ENCODE peak calls at places on chromosome 13, in seven cellular contexts. M, E, R, S, K, B and I are unnamed samples.

GRCh38 chr13:28499579-28499978 is 4.7 kb upstream of the FLT1 start:
- DNase-seq in M (no peak), E (no peak), R (no peak), S (no peak), K (no peak), B (no peak), I (no peak)

GRCh38 chr13:80215368-80215767 is 125.6 kb downstream of the SPRY2 start:
- DNase-seq in M (no peak), E (no peak), R (no peak), S (peak; percentile 39), K (no peak), B (no peak), I (no peak)

GRCh38 chr13:111115841-111116500 is 861 bp downstream of the ARHGEF7 start:
- DNase-seq in M (no peak), E (no peak), R (peak; percentile 86), S (peak; percentile 86), K (peak; percentile 30), B (no peak), I (peak; percentile 29)

GRCh38 chr13:58343081-58343480 is 711.5 kb downstream of the PCDH17 start:
- DNase-seq in M (no peak), E (peak; percentile 6), R (no peak), S (peak; percentile 4), K (no peak), B (no peak), I (no peak)

GRCh38 chr13:48621056-48621455 is 32.7 kb upstream of the CYSLTR2 start:
- DNase-seq in M (no peak), E (no peak), R (no peak), S (peak; percentile 21), K (no peak), B (no peak), I (no peak)

GRCh38 chr13:20448470-20448869 is 77.2 kb downstream of the CRYL1 start:
- DNase-seq in M (no peak), E (no peak), R (no peak), S (no peak), K (no peak), B (no peak), I (no peak)

GRCh38 chr13:95540848-95541247 is 11.7 kb upstream of the CLDN10 start:
- DNase-seq in M (no peak), E (no peak), R (no peak), S (no peak), K (no peak), B (no peak), I (no peak)

GRCh38 chr13:102839462-102839861 is 6.4 kb upstream of the ERCC5 start:
- DNase-seq in M (no peak), E (no peak), R (no peak), S (no peak), K (no peak), B (no peak), I (no peak)

GRCh38 chr13:94362411-94362909 is 117.0 kb downstream of the DCT start:
- DNase-seq in M (peak; percentile 80), E (peak; percentile 81), R (peak; percentile 88), S (peak; percentile 95), K (peak; percentile 65), B (no peak), I (peak; percentile 50)

GRCh38 chr13:79295906-79296564 is 110.0 kb downstream of the RBM26 start:
- DNase-seq in M (no peak), E (no peak), R (peak; percentile 3), S (no peak), K (no peak), B (no peak), I (no peak)

GRCh38 chr13:46748300-46748699 is 48.7 kb downstream of the ESD start:
- DNase-seq in M (no peak), E (no peak), R (no peak), S (no peak), K (no peak), B (no peak), I (no peak)

GRCh38 chr13:84845875-84846619 is 953.2 kb downstream of the SLITRK6 start:
- DNase-seq in M (no peak), E (no peak), R (no peak), S (no peak), K (no peak), B (no peak), I (no peak)

GRCh38 chr13:42865703-42866102 is 84.3 kb downstream of the FAM216B start:
- DNase-seq in M (no peak), E (no peak), R (peak; percentile 17), S (peak; percentile 32), K (no peak), B (no peak), I (no peak)

GRCh38 chr13:34410653-34411052 is 531.4 kb upstream of the NBEA start:
- DNase-seq in M (no peak), E (no peak), R (no peak), S (peak; percentile 29), K (no peak), B (no peak), I (no peak)

GRCh38 chr13:79386125-79386822 is 19.8 kb downstream of the RBM26 start:
- DNase-seq in M (no peak), E (no peak), R (no peak), S (no peak), K (no peak), B (no peak), I (no peak)

GRCh38 chr13:45121421-45121820 is 1.1 kb downstream of the GTF2F2 start:
- DNase-seq in M (no peak), E (peak; percentile 13), R (peak; percentile 9), S (peak; percentile 33), K (no peak), B (no peak), I (no peak)

GRCh38 chr13:48819376-48819775 is 156.3 kb upstream of the FNDC3A start:
- DNase-seq in M (no peak), E (no peak), R (no peak), S (no peak), K (no peak), B (no peak), I (no peak)

GRCh38 chr13:23375007-23375971 is 58.2 kb downstream of the SACS start:
- DNase-seq in M (peak; percentile 94), E (peak; percentile 86), R (peak; percentile 94), S (peak; percentile 94), K (peak; percentile 98), B (peak; percentile 98), I (peak; percentile 96)

GRCh38 chr13:75049936-75050335 is 432.0 kb downstream of the TBC1D4 start:
- DNase-seq in M (no peak), E (no peak), R (peak; percentile 7), S (no peak), K (no peak), B (no peak), I (no peak)

GRCh38 chr13:36769545-36769944 is 49.5 kb upstream of the RFXAP start:
- DNase-seq in M (no peak), E (no peak), R (no peak), S (no peak), K (no peak), B (no peak), I (no peak)

GRCh38 chr13:102183509-102184182 is 218.2 kb downstream of the FGF14 start:
- DNase-seq in M (no peak), E (no peak), R (no peak), S (no peak), K (no peak), B (no peak), I (no peak)

GRCh38 chr13:49341941-49342340 is 94.2 kb downstream of the CDADC1 start:
- DNase-seq in M (no peak), E (no peak), R (no peak), S (no peak), K (no peak), B (no peak), I (no peak)

GRCh38 chr13:109778102-109778542 is 8.3 kb downstream of the IRS2 start:
- DNase-seq in M (no peak), E (no peak), R (no peak), S (no peak), K (no peak), B (no peak), I (peak; percentile 33)

GRCh38 chr13:33536639-33537425 is 251.3 kb upstream of the STARD13 start:
- DNase-seq in M (peak; percentile 17), E (no peak), R (peak; percentile 68), S (peak; percentile 86), K (no peak), B (no peak), I (no peak)

GRCh38 chr13:30520571-30520970 is 54.8 kb upstream of the HMGB1 start:
- DNase-seq in M (no peak), E (no peak), R (peak; percentile 66), S (peak; percentile 14), K (no peak), B (no peak), I (no peak)

GRCh38 chr13:21673592-21674270 is 2.9 kb downstream of the FGF9 start:
- DNase-seq in M (peak; percentile 38), E (peak; percentile 7), R (no peak), S (peak; percentile 31), K (peak; percentile 58), B (no peak), I (peak; percentile 60)

GRCh38 chr13:23748109-23748508 is 141.1 kb downstream of the MIPEP start:
- DNase-seq in M (no peak), E (no peak), R (no peak), S (no peak), K (no peak), B (no peak), I (no peak)